ENCODE peak calls at places on chromosomes 1 and 21, in six cellular contexts. One of them, this sample, is unnamed.

GRCh38 chr1:27357281-27358037 is 9.3 kb downstream of the MAP3K6 start:
- DNase-seq in K562: peak
- DNase-seq in GM12878: no peak
- DNase-seq in HepG2: peak
- DNase-seq in GM12891: peak
- DNase-seq in H1: peak
- DNase-seq in this sample: peak

GRCh38 chr1:212037900-212038299 is 2.4 kb downstream of the DTL start:
- DNase-seq in K562: no peak
- DNase-seq in GM12878: no peak
- DNase-seq in HepG2: peak
- DNase-seq in GM12891: no peak
- DNase-seq in H1: no peak
- DNase-seq in this sample: no peak

GRCh38 chr1:171873664-171874063 is 32.4 kb downstream of the DNM3 start:
- DNase-seq in K562: no peak
- DNase-seq in GM12878: no peak
- DNase-seq in HepG2: no peak
- DNase-seq in GM12891: no peak
- DNase-seq in H1: no peak
- DNase-seq in this sample: no peak

GRCh38 chr1:5915587-5916571 is 76.3 kb downstream of the NPHP4 start:
- DNase-seq in K562: peak
- DNase-seq in GM12878: peak
- DNase-seq in HepG2: peak
- DNase-seq in GM12891: peak
- DNase-seq in H1: no peak
- DNase-seq in this sample: no peak

GRCh38 chr1:221187174-221187573 is 307.9 kb downstream of the HLX start:
- DNase-seq in K562: no peak
- DNase-seq in GM12878: no peak
- DNase-seq in HepG2: no peak
- DNase-seq in GM12891: no peak
- DNase-seq in H1: no peak
- DNase-seq in this sample: no peak

GRCh38 chr1:96416690-96417444 is 304.7 kb upstream of the PTBP2 start:
- DNase-seq in K562: no peak
- DNase-seq in GM12878: peak
- DNase-seq in HepG2: no peak
- DNase-seq in GM12891: no peak
- DNase-seq in H1: no peak
- DNase-seq in this sample: no peak

GRCh38 chr1:207867136-207868081 is 43.5 kb downstream of the CD34 start:
- DNase-seq in K562: no peak
- DNase-seq in GM12878: no peak
- DNase-seq in HepG2: no peak
- DNase-seq in GM12891: no peak
- DNase-seq in H1: no peak
- DNase-seq in this sample: no peak

GRCh38 chr1:226549094-226549936 is 751 bp downstream of the STUM start:
- DNase-seq in K562: no peak
- DNase-seq in GM12878: no peak
- DNase-seq in HepG2: no peak
- DNase-seq in GM12891: peak
- DNase-seq in H1: no peak
- DNase-seq in this sample: no peak

GRCh38 chr1:159798893-159799292 is 3.3 kb upstream of the FCRL6 start:
- DNase-seq in K562: peak
- DNase-seq in GM12878: no peak
- DNase-seq in HepG2: peak
- DNase-seq in GM12891: peak
- DNase-seq in H1: no peak
- DNase-seq in this sample: no peak

GRCh38 chr1:229019647-229020281 is 251.1 kb upstream of the RAB4A start:
- DNase-seq in K562: no peak
- DNase-seq in GM12878: no peak
- DNase-seq in HepG2: peak
- DNase-seq in GM12891: no peak
- DNase-seq in H1: no peak
- DNase-seq in this sample: no peak

GRCh38 chr1:41740630-41741239 is 178.0 kb downstream of the HIVEP3 start:
- DNase-seq in K562: no peak
- DNase-seq in GM12878: no peak
- DNase-seq in HepG2: no peak
- DNase-seq in GM12891: no peak
- DNase-seq in H1: no peak
- DNase-seq in this sample: no peak

GRCh38 chr21:33684068-33684467 is 41.8 kb downstream of the ITSN1 start:
- DNase-seq in K562: no peak
- DNase-seq in GM12878: no peak
- DNase-seq in HepG2: no peak
- DNase-seq in GM12891: no peak
- DNase-seq in H1: no peak
- DNase-seq in this sample: no peak

GRCh38 chr1:49293016-49293415 is 516.3 kb upstream of the BEND5 start:
- DNase-seq in K562: no peak
- DNase-seq in GM12878: no peak
- DNase-seq in HepG2: no peak
- DNase-seq in GM12891: no peak
- DNase-seq in H1: no peak
- DNase-seq in this sample: no peak

GRCh38 chr1:16006552-16007485 is 2.8 kb downstream of the SRARP start:
- DNase-seq in K562: peak
- DNase-seq in GM12878: peak
- DNase-seq in HepG2: peak
- DNase-seq in GM12891: no peak
- DNase-seq in H1: no peak
- DNase-seq in this sample: no peak

GRCh38 chr1:103156966-103157365 is 48.6 kb upstream of the COL11A1 start:
- DNase-seq in K562: no peak
- DNase-seq in GM12878: no peak
- DNase-seq in HepG2: no peak
- DNase-seq in GM12891: no peak
- DNase-seq in H1: no peak
- DNase-seq in this sample: no peak

GRCh38 chr1:80624682-80625081 is 1176.1 kb upstream of the ADGRL2 start:
- DNase-seq in K562: no peak
- DNase-seq in GM12878: no peak
- DNase-seq in HepG2: no peak
- DNase-seq in GM12891: no peak
- DNase-seq in H1: no peak
- DNase-seq in this sample: no peak

GRCh38 chr1:118987431-118988185 is 535 bp downstream of the TBX15 start:
- DNase-seq in K562: no peak
- DNase-seq in GM12878: no peak
- DNase-seq in HepG2: no peak
- DNase-seq in GM12891: no peak
- DNase-seq in H1: no peak
- DNase-seq in this sample: no peak

GRCh38 chr1:167439301-167439988 is 78.9 kb downstream of the CD247 start:
- DNase-seq in K562: peak
- DNase-seq in GM12878: no peak
- DNase-seq in HepG2: peak
- DNase-seq in GM12891: no peak
- DNase-seq in H1: no peak
- DNase-seq in this sample: peak

GRCh38 chr1:117611121-117611601 is 5.3 kb downstream of the TENT5C start:
- DNase-seq in K562: peak
- DNase-seq in GM12878: no peak
- DNase-seq in HepG2: no peak
- DNase-seq in GM12891: no peak
- DNase-seq in H1: no peak
- DNase-seq in this sample: no peak

GRCh38 chr1:55055951-55056631 is 16.7 kb downstream of the PCSK9 start:
- DNase-seq in K562: no peak
- DNase-seq in GM12878: no peak
- DNase-seq in HepG2: no peak
- DNase-seq in GM12891: no peak
- DNase-seq in H1: no peak
- DNase-seq in this sample: no peak

GRCh38 chr1:221397141-221397540 is 344.7 kb downstream of the DUSP10 start:
- DNase-seq in K562: no peak
- DNase-seq in GM12878: no peak
- DNase-seq in HepG2: no peak
- DNase-seq in GM12891: no peak
- DNase-seq in H1: no peak
- DNase-seq in this sample: no peak

DNA sequence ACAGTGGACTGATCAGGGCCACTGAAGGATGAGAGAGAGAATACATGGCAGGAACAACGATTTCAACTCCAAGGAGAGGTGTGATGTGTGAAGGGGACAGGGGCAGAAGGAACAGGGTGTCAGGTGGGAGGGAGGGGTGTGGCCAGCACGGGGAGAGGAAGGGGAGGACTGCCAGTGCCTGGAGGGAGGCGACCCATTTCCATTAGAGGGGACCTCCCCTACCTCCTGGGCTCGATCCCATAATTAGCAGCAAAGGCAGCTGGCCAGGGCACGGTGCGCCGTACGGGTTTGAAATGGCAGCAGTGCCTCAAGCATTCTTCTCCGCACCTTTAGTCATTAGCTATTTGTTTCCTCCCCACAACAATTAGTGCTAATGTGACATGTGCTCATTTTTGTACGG is 22.7 kb downstream of the CRYAA start:
- DNase-seq in K562: no peak
- DNase-seq in GM12878: no peak
- DNase-seq in HepG2: no peak
- DNase-seq in GM12891: no peak
- DNase-seq in H1: no peak
- DNase-seq in this sample: no peak
- TF ChIP-seq TAF1 in K562: no peak
- TF ChIP-seq TAF1 in GM12878: no peak
- TF ChIP-seq TAF1 in HepG2: no peak
- TF ChIP-seq TAF1 in GM12891: no peak
- TF ChIP-seq TAF1 in H1: no peak
- TF ChIP-seq TAF1 in this sample: no peak

DNA sequence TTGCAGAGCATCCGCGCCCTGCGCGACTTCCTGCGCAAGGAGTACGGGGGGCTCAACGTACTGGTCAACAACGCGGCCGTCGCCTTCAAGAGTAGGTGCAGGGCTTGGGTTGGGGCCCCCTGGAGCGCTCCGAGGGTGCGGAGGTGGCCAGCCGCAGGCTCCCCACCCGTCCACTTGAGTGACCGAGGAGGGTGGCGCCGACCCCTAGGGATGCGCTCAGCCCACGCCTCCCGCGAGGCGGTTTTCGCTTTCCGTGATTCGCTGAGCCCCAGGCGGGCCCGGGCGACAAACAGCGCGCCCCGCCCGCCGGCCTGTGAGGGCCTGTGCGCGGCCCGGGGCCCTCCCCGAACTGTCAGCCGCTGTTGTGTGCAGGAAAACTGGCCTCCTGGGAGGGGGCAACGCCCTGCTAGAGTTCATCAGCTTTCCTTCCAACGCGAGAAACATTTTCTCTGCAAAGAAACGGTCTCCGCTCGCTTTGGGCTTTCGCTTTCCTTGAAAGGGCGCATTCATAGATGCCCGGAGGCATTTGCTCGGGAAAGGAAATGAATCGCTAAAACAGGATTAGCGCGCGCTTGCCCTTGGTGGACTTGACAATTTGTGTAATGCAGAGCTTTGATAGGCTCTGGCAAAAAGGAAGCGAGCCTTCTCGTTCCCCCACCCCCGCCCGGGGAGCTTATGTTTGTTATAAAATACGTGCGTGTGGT is 664 bp downstream of the CBR3 start:
- DNase-seq in K562: no peak
- DNase-seq in GM12878: no peak
- DNase-seq in HepG2: no peak
- DNase-seq in GM12891: peak
- DNase-seq in H1: no peak
- DNase-seq in this sample: peak
- TF ChIP-seq POLR2A in K562: no peak
- TF ChIP-seq POLR2A in GM12878: no peak
- TF ChIP-seq POLR2A in HepG2: no peak
- TF ChIP-seq POLR2A in GM12891: no peak
- TF ChIP-seq POLR2A in H1: no peak
- TF ChIP-seq POLR2A in this sample: no peak

GRCh38 chr1:202613571-202613970 is 96.7 kb downstream of the SYT2 start:
- DNase-seq in K562: no peak
- DNase-seq in GM12878: no peak
- DNase-seq in HepG2: no peak
- DNase-seq in GM12891: no peak
- DNase-seq in H1: no peak
- DNase-seq in this sample: no peak

GRCh38 chr1:202616355-202616910 is 93.8 kb downstream of the SYT2 start:
- DNase-seq in K562: no peak
- DNase-seq in GM12878: peak
- DNase-seq in HepG2: no peak
- DNase-seq in GM12891: no peak
- DNase-seq in H1: no peak
- DNase-seq in this sample: no peak

GRCh38 chr1:202618387-202619022 is 91.7 kb downstream of the SYT2 start:
- DNase-seq in K562: no peak
- DNase-seq in GM12878: no peak
- DNase-seq in HepG2: no peak
- DNase-seq in GM12891: no peak
- DNase-seq in H1: no peak
- DNase-seq in this sample: no peak

GRCh38 chr1:202619528-202619927 is 90.7 kb downstream of the SYT2 start:
- DNase-seq in K562: no peak
- DNase-seq in GM12878: no peak
- DNase-seq in HepG2: no peak
- DNase-seq in GM12891: no peak
- DNase-seq in H1: no peak
- DNase-seq in this sample: no peak

DNA sequence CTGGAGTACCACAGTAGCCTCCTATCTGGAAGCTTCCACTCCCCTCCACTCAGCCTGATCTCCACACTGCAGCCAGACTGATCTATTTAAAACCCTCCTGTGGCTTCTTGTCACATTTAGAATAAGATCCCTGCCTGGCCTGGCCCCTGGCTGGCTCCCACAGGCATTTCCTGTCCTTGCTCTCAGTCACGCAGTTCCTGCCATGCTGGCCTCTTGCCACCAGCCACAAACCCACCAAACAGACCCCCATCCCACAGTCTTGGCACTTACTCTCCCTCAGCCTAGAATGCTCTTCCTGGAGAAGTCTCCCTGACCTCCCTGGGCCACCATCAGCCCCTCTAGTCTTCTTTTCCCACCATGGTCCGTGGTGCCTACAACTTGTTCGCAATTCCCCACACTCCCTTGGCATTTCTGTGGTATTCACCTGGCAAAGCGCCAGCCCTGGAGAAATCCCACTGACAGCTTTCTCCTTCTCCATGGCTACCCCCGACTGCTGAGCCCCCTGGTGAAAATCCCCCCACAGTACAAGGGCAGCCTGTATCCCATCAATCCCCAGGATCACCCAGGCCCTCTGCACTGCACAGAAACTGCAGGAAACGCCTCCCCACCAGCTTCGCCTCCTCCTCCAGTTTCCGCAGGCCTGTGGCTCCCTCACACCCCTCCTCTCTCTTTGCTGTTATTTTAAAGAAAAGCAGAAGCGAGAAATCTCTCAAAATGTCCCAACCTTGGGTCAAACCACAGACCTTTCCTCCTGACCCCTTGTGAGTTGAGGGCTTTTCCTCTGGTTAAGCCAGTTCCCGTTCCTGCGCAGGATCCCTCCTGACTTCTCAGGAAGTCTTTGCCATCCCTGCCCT is 94.5 kb downstream of the SYT2 start:
- DNase-seq in K562: no peak
- DNase-seq in GM12878: peak
- DNase-seq in HepG2: no peak
- DNase-seq in GM12891: peak
- DNase-seq in H1: no peak
- DNase-seq in this sample: peak
- TF ChIP-seq POLR2AphosphoS5 in K562: no peak
- TF ChIP-seq POLR2AphosphoS5 in GM12878: no peak
- TF ChIP-seq POLR2AphosphoS5 in HepG2: no peak
- TF ChIP-seq POLR2AphosphoS5 in GM12891: no peak
- TF ChIP-seq POLR2AphosphoS5 in H1: no peak
- TF ChIP-seq POLR2AphosphoS5 in this sample: no peak

GRCh38 chr1:30088594-30089556 is 634.5 kb downstream of the MATN1 start:
- DNase-seq in K562: no peak
- DNase-seq in GM12878: no peak
- DNase-seq in HepG2: no peak
- DNase-seq in GM12891: no peak
- DNase-seq in H1: no peak
- DNase-seq in this sample: no peak
- TF ChIP-seq TAF1 in K562: no peak
- TF ChIP-seq TAF1 in GM12878: no peak
- TF ChIP-seq TAF1 in HepG2: no peak
- TF ChIP-seq TAF1 in GM12891: no peak
- TF ChIP-seq TAF1 in H1: no peak
- TF ChIP-seq TAF1 in this sample: no peak

This sample was measured in GM12892.